ENCODE peak calls at places on chromosomes 2 and 18, in five cellular contexts. One of them, this sample, is unnamed.

GRCh38 chr2:201483337-201483736 is 31.8 kb downstream of the STRADB start:
- DNase-seq in SW480: no peak
- DNase-seq in stimulated activated CD4-positive, alpha-beta T cell treated with anti-CD3 and anti-CD28 coated beads, Interleukin-12 subunit alpha, Interleukin-12 subunit beta, amount 100 ng/mL, for 24 hours: no peak
- DNase-seq in lower leg skin: no peak
- DNase-seq in activated T-helper 1 cell treated with anti-CD3 and anti-CD28 coated beads, Interleukin-12 subunit alpha, Interleukin-12 subunit beta, Interleukin-2, Interleukin-4 antibody, amounts not matched to agents 30 ng/mL and 10 ng/mL and 1 ng/mL, durations not matched to agents 14 hours and 24 hours and 36 hours: no peak
- DNase-seq in this sample: no peak

GRCh38 chr2:143839456-143839855 is 680.5 kb downstream of the ZEB2 start:
- DNase-seq in SW480: no peak
- DNase-seq in lower leg skin: no peak
- DNase-seq in activated T-helper 1 cell treated with anti-CD3 and anti-CD28 coated beads, Interleukin-12 subunit alpha, Interleukin-12 subunit beta, Interleukin-2, Interleukin-4 antibody, amounts not matched to agents 30 ng/mL and 10 ng/mL and 1 ng/mL, durations not matched to agents 14 hours and 24 hours and 36 hours: no peak
- DNase-seq in stimulated activated CD4-positive, alpha-beta T cell treated with anti-CD3 and anti-CD28 coated beads, Interleukin-12 subunit alpha, Interleukin-12 subunit beta, amount 100 ng/mL, for 24 hours: no peak
- DNase-seq in this sample: no peak

GRCh38 chr2:199804831-199805230 is 46.2 kb downstream of the FTCDNL1 start:
- DNase-seq in lower leg skin: no peak
- DNase-seq in SW480: no peak
- DNase-seq in activated T-helper 1 cell treated with anti-CD3 and anti-CD28 coated beads, Interleukin-12 subunit alpha, Interleukin-12 subunit beta, Interleukin-2, Interleukin-4 antibody, amounts not matched to agents 30 ng/mL and 10 ng/mL and 1 ng/mL, durations not matched to agents 14 hours and 24 hours and 36 hours: no peak
- DNase-seq in stimulated activated CD4-positive, alpha-beta T cell treated with anti-CD3 and anti-CD28 coated beads, Interleukin-12 subunit alpha, Interleukin-12 subunit beta, amount 100 ng/mL, for 24 hours: no peak
- DNase-seq in this sample: no peak

GRCh38 chr18:42287047-42287446 is 332.0 kb downstream of the PIK3C3 start:
- DNase-seq in lower leg skin: no peak
- DNase-seq in activated T-helper 1 cell treated with anti-CD3 and anti-CD28 coated beads, Interleukin-12 subunit alpha, Interleukin-12 subunit beta, Interleukin-2, Interleukin-4 antibody, amounts not matched to agents 30 ng/mL and 10 ng/mL and 1 ng/mL, durations not matched to agents 14 hours and 24 hours and 36 hours: no peak
- DNase-seq in SW480: no peak
- DNase-seq in stimulated activated CD4-positive, alpha-beta T cell treated with anti-CD3 and anti-CD28 coated beads, Interleukin-12 subunit alpha, Interleukin-12 subunit beta, amount 100 ng/mL, for 24 hours: no peak
- DNase-seq in this sample: no peak

GRCh38 chr2:227407601-227408089 is 19.9 kb upstream of the SCYGR1 start:
- DNase-seq in activated T-helper 1 cell treated with anti-CD3 and anti-CD28 coated beads, Interleukin-12 subunit alpha, Interleukin-12 subunit beta, Interleukin-2, Interleukin-4 antibody, amounts not matched to agents 30 ng/mL and 10 ng/mL and 1 ng/mL, durations not matched to agents 14 hours and 24 hours and 36 hours: no peak
- DNase-seq in lower leg skin: peak; percentile 82
- DNase-seq in SW480: no peak
- DNase-seq in stimulated activated CD4-positive, alpha-beta T cell treated with anti-CD3 and anti-CD28 coated beads, Interleukin-12 subunit alpha, Interleukin-12 subunit beta, amount 100 ng/mL, for 24 hours: no peak
- DNase-seq in this sample: no peak

GRCh38 chr2:135773917-135774316 is 32.3 kb downstream of the UBXN4 start:
- DNase-seq in activated T-helper 1 cell treated with anti-CD3 and anti-CD28 coated beads, Interleukin-12 subunit alpha, Interleukin-12 subunit beta, Interleukin-2, Interleukin-4 antibody, amounts not matched to agents 30 ng/mL and 10 ng/mL and 1 ng/mL, durations not matched to agents 14 hours and 24 hours and 36 hours: no peak
- DNase-seq in lower leg skin: no peak
- DNase-seq in stimulated activated CD4-positive, alpha-beta T cell treated with anti-CD3 and anti-CD28 coated beads, Interleukin-12 subunit alpha, Interleukin-12 subunit beta, amount 100 ng/mL, for 24 hours: no peak
- DNase-seq in SW480: no peak
- DNase-seq in this sample: no peak

GRCh38 chr2:205482399-205483065 is 199.8 kb upstream of the NRP2 start:
- DNase-seq in activated T-helper 1 cell treated with anti-CD3 and anti-CD28 coated beads, Interleukin-12 subunit alpha, Interleukin-12 subunit beta, Interleukin-2, Interleukin-4 antibody, amounts not matched to agents 30 ng/mL and 10 ng/mL and 1 ng/mL, durations not matched to agents 14 hours and 24 hours and 36 hours: no peak
- DNase-seq in SW480: no peak
- DNase-seq in stimulated activated CD4-positive, alpha-beta T cell treated with anti-CD3 and anti-CD28 coated beads, Interleukin-12 subunit alpha, Interleukin-12 subunit beta, amount 100 ng/mL, for 24 hours: no peak
- DNase-seq in lower leg skin: no peak
- DNase-seq in this sample: no peak

GRCh38 chr2:120685403-120686297 is 50.0 kb upstream of the GLI2 start:
- DNase-seq in SW480: no peak
- DNase-seq in activated T-helper 1 cell treated with anti-CD3 and anti-CD28 coated beads, Interleukin-12 subunit alpha, Interleukin-12 subunit beta, Interleukin-2, Interleukin-4 antibody, amounts not matched to agents 30 ng/mL and 10 ng/mL and 1 ng/mL, durations not matched to agents 14 hours and 24 hours and 36 hours: no peak
- DNase-seq in lower leg skin: no peak
- DNase-seq in stimulated activated CD4-positive, alpha-beta T cell treated with anti-CD3 and anti-CD28 coated beads, Interleukin-12 subunit alpha, Interleukin-12 subunit beta, amount 100 ng/mL, for 24 hours: no peak
- DNase-seq in this sample: no peak

GRCh38 chr2:200373973-200374416 is 67.5 kb downstream of the SPATS2L start:
- DNase-seq in lower leg skin: no peak
- DNase-seq in stimulated activated CD4-positive, alpha-beta T cell treated with anti-CD3 and anti-CD28 coated beads, Interleukin-12 subunit alpha, Interleukin-12 subunit beta, amount 100 ng/mL, for 24 hours: no peak
- DNase-seq in SW480: peak; percentile 34
- DNase-seq in activated T-helper 1 cell treated with anti-CD3 and anti-CD28 coated beads, Interleukin-12 subunit alpha, Interleukin-12 subunit beta, Interleukin-2, Interleukin-4 antibody, amounts not matched to agents 30 ng/mL and 10 ng/mL and 1 ng/mL, durations not matched to agents 14 hours and 24 hours and 36 hours: peak; percentile 49
- DNase-seq in this sample: no peak

This sample was measured in thoracic aorta.